ENCODE peak calls at places on chromosome 4, in seven cellular contexts. H is GM18507, K is AG20443, M is naive B cell, I is cardiac fibroblast, S is HEK293T, Z is anterior cingulate cortex. F is an unnamed sample.

GRCh38 chr4:38982356-38983095 is 49.7 kb downstream of the TMEM156 start:
- DNase-seq in H (no peak), K (no peak), M (no peak), I (peak), S (no peak), Z (no peak), F (no peak)

GRCh38 chr4:148445071-148445902 is 3.1 kb upstream of the NR3C2 start:
- DNase-seq in H (no peak), K (peak), M (peak), I (peak), S (peak), Z (peak), F (peak)

GRCh38 chr4:1469596-1470392 is 63.6 kb upstream of the NKX1-1 start:
- DNase-seq in H (no peak), K (no peak), M (no peak), I (no peak), S (no peak), Z (no peak), F (no peak)

GRCh38 chr4:57074753-57075152 is 35.4 kb downstream of the IGFBP7 start:
- DNase-seq in H (no peak), K (peak), M (no peak), I (peak), S (no peak), Z (no peak), F (no peak)

GRCh38 chr4:153117554-153117953 is 86.7 kb upstream of the TRIM2 start:
- DNase-seq in H (no peak), K (no peak), M (no peak), I (no peak), S (no peak), Z (no peak), F (no peak)

GRCh38 chr4:165872443-165873297 is at the start of gene TLL1:
- DNase-seq in H (no peak), K (peak), M (no peak), I (peak), S (peak), Z (peak), F (peak)

GRCh38 chr4:109801895-109802319 is at the start of gene CFI:
- DNase-seq in H (no peak), K (peak), M (no peak), I (peak), S (no peak), Z (no peak), F (no peak)

GRCh38 chr4:77092832-77093800 is 17.3 kb upstream of the CCNI start:
- DNase-seq in H (no peak), K (peak), M (peak), I (peak), S (no peak), Z (no peak), F (no peak)

GRCh38 chr4:157564771-157565170 is 344.2 kb downstream of the GRIA2 start:
- DNase-seq in H (no peak), K (no peak), M (no peak), I (no peak), S (no peak), Z (no peak), F (peak)

GRCh38 chr4:25628441-25628840 is 27.2 kb upstream of the SLC34A2 start:
- DNase-seq in H (no peak), K (no peak), M (no peak), I (no peak), S (no peak), Z (no peak), F (no peak)

F was measured in prostate gland.